ENCODE peak calls at places on chromosomes 2 and 18, in four cellular contexts. A is HCT116, B is neural progenitor cell, Y is cardiac muscle cell. I is an unnamed sample.

GRCh38 chr2:186603208-186603765 is 13.4 kb downstream of the ITGAV start:
- DNase-seq in B (no peak), A (no peak), Y (peak; percentile 41), I (no peak)

GRCh38 chr2:199818754-199819153 is 32.2 kb downstream of the FTCDNL1 start:
- DNase-seq in B (no peak), A (no peak), Y (no peak), I (no peak)

GRCh38 chr2:196372811-196373664 is 201.7 kb upstream of the STK17B start:
- DNase-seq in Y (peak; percentile 54), A (no peak), B (no peak), I (no peak)

GRCh38 chr18:32550958-32551357 is 80.3 kb upstream of the GAREM1 start:
- DNase-seq in A (peak; percentile 23), B (peak; percentile 68), Y (no peak), I (no peak)

GRCh38 chr2:135664623-135665068 is 77.0 kb upstream of the UBXN4 start:
- DNase-seq in Y (no peak), A (no peak), B (no peak), I (no peak)

GRCh38 chr18:2325308-2325849 is 245.9 kb downstream of the METTL4 start:
- DNase-seq in A (no peak), B (no peak), Y (peak; percentile 92), I (no peak)

GRCh38 chr18:22470141-22470510 is 52.4 kb upstream of the CTAGE1 start:
- DNase-seq in Y (no peak), B (no peak), A (no peak), I (no peak)

GRCh38 chr2:88265352-88265960 is 95.3 kb downstream of the THNSL2 start:
- DNase-seq in Y (peak; percentile 8), B (no peak), A (peak; percentile 79), I (no peak)

GRCh38 chr2:95056461-95057459 is 31.3 kb downstream of the MAL start:
- DNase-seq in A (no peak), B (no peak), Y (no peak), I (peak; percentile 25)

GRCh38 chr2:236334122-236334876 is 70.1 kb upstream of the ASB18 start:
- DNase-seq in B (no peak), A (no peak), Y (no peak), I (no peak)

GRCh38 chr2:200159366-200159720 is 147.2 kb upstream of the SPATS2L start:
- DNase-seq in B (no peak), A (no peak), Y (no peak), I (no peak)

GRCh38 chr2:88545118-88545517 is 82.1 kb downstream of the EIF2AK3 start:
- DNase-seq in A (peak; percentile 81), Y (peak; percentile 43), B (peak; percentile 28), I (no peak)

GRCh38 chr2:229582151-229582550 is 132.2 kb downstream of the DNER start:
- DNase-seq in B (no peak), A (no peak), Y (no peak), I (no peak)

GRCh38 chr2:143284087-143284675 is 155.0 kb downstream of the ARHGAP15 start:
- DNase-seq in Y (peak; percentile 67), A (peak; percentile 47), B (peak; percentile 75), I (no peak)

GRCh38 chr2:150485871-150486538 is 1.5 kb downstream of the RND3 start:
- DNase-seq in Y (peak; percentile 89), B (peak; percentile 70), A (peak; percentile 73), I (peak; percentile 49)

GRCh38 chr2:86201951-86202692 is 2.9 kb downstream of the MRPL35 start:
- DNase-seq in A (no peak), Y (peak; percentile 32), B (no peak), I (no peak)

GRCh38 chr2:203631068-203631757 is 75.2 kb upstream of the CD28 start:
- DNase-seq in Y (no peak), B (no peak), A (no peak), I (no peak)

GRCh38 chr2:57881998-57882884 is 164.4 kb upstream of the VRK2 start:
- DNase-seq in B (no peak), Y (no peak), A (peak; percentile 47), I (no peak)

DNA sequence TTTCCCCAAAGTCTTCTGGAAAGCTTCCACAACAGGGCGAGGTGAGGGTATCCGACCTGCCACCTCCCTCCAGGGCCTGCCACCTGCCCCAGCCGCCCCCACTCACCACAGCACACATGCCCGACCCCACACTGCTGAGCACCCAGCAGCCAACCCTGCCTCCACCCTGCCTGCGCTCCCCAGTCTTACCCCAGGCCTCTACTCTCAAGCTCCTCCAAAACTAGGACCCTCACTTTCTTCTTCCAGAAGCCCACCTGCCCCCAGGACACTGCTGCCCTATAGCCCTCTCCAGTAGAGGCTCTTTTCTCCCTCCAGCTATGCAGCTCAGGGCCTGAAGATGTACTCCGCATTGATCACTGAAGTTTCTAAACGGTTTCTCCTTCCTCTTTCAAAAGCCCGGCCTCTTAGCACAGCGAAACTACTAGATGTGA is 128.9 kb upstream of the SLC1A4 start:
- DNase-seq in Y (no peak), A (no peak), B (no peak), I (no peak)
- H3K4me3 ChIP-seq in Y (no peak overlapping the region), A (peak overlapping the region; percentile 27), B (peak overlapping the region; percentile 47), I (peak overlapping the region; percentile 50)

GRCh38 chr2:219249203-219249980 is 3.7 kb upstream of the TUBA4B start:
- DNase-seq in B (no peak), A (no peak), Y (peak; percentile 95), I (peak; percentile 77)

GRCh38 chr2:219247678-219248642 is 2.7 kb downstream of the STK16 start:
- DNase-seq in Y (no peak), B (no peak), A (no peak), I (no peak)

GRCh38 chr2:219246559-219246958 is 1.3 kb downstream of the STK16 start:
- DNase-seq in A (no peak), B (no peak), Y (no peak), I (no peak)

GRCh38 chr2:219250044-219250781 is 2.8 kb upstream of the TUBA4B start:
- DNase-seq in B (no peak), Y (no peak), A (no peak), I (no peak)

DNA sequence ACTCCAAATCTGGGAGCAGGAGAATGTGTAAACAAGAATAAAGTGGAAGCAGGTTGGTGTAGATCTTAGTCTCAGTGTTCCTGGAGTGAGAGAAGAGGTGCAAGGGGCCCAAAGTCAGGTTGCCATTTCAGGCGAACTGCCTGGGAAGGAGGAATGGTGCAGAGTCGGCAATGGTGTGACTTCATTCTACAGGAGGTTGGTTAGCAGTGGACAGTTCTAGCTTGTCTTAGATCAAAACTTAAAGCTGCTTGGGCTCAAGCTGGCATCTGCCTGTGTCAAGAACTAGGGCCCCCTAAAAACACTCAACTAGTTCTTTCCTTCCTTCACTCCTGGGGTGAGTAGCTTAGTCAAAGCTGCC is 3.5 kb downstream of the STK16 start:
- DNase-seq in B (no peak), A (no peak), Y (no peak), I (no peak)
- H3K4me1 ChIP-seq in B (peaks cover 7% of the 10 kb centered on the region), A (peaks cover 32% of the 10 kb centered on the region), Y (peaks cover 16% of the 10 kb centered on the region), I (peaks cover 65% of the 10 kb centered on the region)

GRCh38 chr2:11822746-11823411 is 76.4 kb downstream of the LPIN1 start:
- DNase-seq in Y (peak; percentile 12), A (no peak), B (no peak), I (no peak)
- H3K36me3 ChIP-seq in Y (peaks cover 39% of the 10 kb centered on the region), A (peaks cover 6% of the 10 kb centered on the region), B (no peaks in the 10 kb centered on the region), I (peaks cover 44% of the 10 kb centered on the region)

GRCh38 chr2:219418155-219418569 is at the start of gene DES:
- DNase-seq in B (peak; percentile 28), Y (peak; percentile 33), A (no peak), I (no peak)
- H3K4me3 ChIP-seq in B (no peak within 1 kb of the TSS), Y (no peak within 1 kb of the TSS), A (no peak within 1 kb of the TSS), I (peak within 1 kb of the TSS; percentile 37)

DNA sequence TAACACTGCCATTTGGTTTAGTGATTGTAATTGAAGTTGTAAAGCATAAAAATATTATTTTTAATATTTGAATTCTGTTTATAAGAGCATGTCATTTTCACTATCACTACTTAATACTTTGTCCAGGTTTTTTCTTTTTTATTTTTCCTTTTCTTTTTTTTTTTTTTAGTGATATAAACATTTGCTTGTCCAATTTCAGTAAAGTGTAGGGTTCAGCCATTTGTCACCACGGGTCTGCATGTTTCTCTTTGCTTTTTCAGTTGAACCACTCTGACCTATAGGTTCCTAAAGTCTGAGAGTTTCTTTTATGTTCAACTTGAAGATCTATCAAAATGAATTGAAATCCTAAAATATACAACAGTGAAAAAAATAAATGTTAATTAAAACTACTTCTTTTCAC is 48.5 kb upstream of the SPAG16 start:
- DNase-seq in Y (no peak), B (no peak), A (no peak), I (no peak)
- H3K4me1 ChIP-seq in Y (no peaks in the 10 kb centered on the region), B (peaks cover 74% of the 10 kb centered on the region), A (peaks cover 10% of the 10 kb centered on the region), I (peaks cover 13% of the 10 kb centered on the region)

GRCh38 chr2:36290306-36290705 is 65.3 kb upstream of the CRIM1 start:
- DNase-seq in A (no peak), B (no peak), Y (no peak), I (no peak)

GRCh38 chr2:36296798-36297197 is 58.8 kb upstream of the CRIM1 start:
- DNase-seq in Y (no peak), B (no peak), A (no peak), I (no peak)

DNA sequence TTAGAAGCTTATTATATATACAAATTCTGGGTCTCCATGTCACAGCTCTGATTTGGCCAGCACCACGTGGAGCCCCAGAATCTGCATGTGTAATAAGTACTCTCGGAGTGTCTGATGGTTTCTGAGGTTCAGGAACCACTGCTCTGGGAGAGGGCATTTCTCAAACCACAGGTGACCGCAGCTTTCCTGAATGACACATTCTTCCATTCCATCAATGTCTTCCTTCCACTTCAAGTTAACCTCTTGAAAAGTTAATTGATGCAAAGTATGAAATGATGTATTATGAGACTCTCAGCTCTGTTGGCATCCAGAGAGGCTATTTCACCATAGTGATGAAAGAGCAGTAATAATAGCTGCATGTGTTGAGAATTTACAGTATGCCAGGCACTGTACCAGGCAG is 61.3 kb upstream of the CRIM1 start:
- DNase-seq in A (no peak), Y (no peak), B (no peak), I (no peak)
- H3K36me3 ChIP-seq in A (no peaks in the 10 kb centered on the region), Y (no peaks in the 10 kb centered on the region), B (no peaks in the 10 kb centered on the region), I (no peaks in the 10 kb centered on the region)

DNA sequence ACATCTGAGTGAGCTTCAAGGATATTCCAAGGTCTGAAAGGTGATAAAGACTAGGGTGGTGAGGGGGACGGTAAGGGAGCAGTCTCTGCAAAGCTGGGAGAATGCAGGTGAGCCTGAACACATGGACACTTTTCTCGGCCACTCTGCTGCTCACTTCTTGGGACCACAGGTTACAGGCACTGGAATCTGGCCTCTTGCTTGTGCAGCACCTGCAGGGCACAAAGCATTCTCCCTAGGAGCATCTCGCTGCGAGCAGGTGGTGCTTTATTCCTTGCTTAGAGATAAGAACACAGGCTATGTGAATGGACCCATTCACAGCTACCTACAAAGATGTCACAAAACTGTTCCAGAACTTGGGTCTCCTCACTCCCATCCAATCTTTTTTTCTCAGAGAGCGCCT is 153.2 kb downstream of the DDX1 start:
- DNase-seq in B (no peak), A (no peak), Y (no peak), I (no peak)
- H3K4me3 ChIP-seq in B (no peak overlapping the region), A (no peak overlapping the region), Y (no peak overlapping the region), I (no peak overlapping the region)

GRCh38 chr18:47689386-47689785 is 241.1 kb downstream of the SMAD2 start:
- DNase-seq in A (no peak), Y (no peak), B (peak; percentile 44), I (no peak)
- H3K4me1 ChIP-seq in A (no peaks in the 10 kb centered on the region), Y (no peaks in the 10 kb centered on the region), B (peaks cover 14% of the 10 kb centered on the region), I (no peaks in the 10 kb centered on the region)